ENCODE peak calls at places on chromosomes 2 and 18, in four cellular contexts. Y is fibroblast of lung, B is tibial nerve, R is astrocyte of the spinal cord. M is an unnamed sample.

GRCh38 chr2:8154936-8155335 is 526.9 kb upstream of the ID2 start:
- DNase-seq in Y (peak; percentile 74), B (no peak), R (peak; percentile 26), M (no peak)

GRCh38 chr2:195590866-195591215 is 66.2 kb upstream of the SLC39A10 start:
- DNase-seq in Y (no peak), B (no peak), R (no peak), M (no peak)

GRCh38 chr2:6580982-6581381 is 284.7 kb downstream of the CMPK2 start:
- DNase-seq in Y (peak; percentile 67), B (no peak), R (peak; percentile 56), M (peak; percentile 19)

GRCh38 chr2:80326214-80326613 is 21.7 kb upstream of the LRRTM1 start:
- DNase-seq in Y (peak; percentile 27), B (no peak), R (peak; percentile 8), M (peak; percentile 25)

GRCh38 chr18:41444943-41445342 is 510.1 kb upstream of the PIK3C3 start:
- DNase-seq in Y (peak; percentile 37), B (no peak), R (no peak), M (no peak)

GRCh38 chr18:76499596-76500340 is 4.7 kb upstream of the ZNF516 start:
- DNase-seq in Y (no peak), B (no peak), R (no peak), M (no peak)

GRCh38 chr2:31688282-31688681 is 107.5 kb upstream of the SRD5A2 start:
- DNase-seq in Y (no peak), B (no peak), R (no peak), M (no peak)

GRCh38 chr2:23321767-23322166 is 63.2 kb upstream of the KLHL29 start:
- DNase-seq in Y (no peak), B (no peak), R (no peak), M (no peak)

GRCh38 chr18:9337875-9338274 is 3.3 kb downstream of the TWSG1 start:
- DNase-seq in Y (peak; percentile 70), B (no peak), R (peak; percentile 48), M (no peak)

GRCh38 chr18:65606551-65607130 is 144.2 kb upstream of the CDH7 start:
- DNase-seq in Y (no peak), B (no peak), R (no peak), M (no peak)

GRCh38 chr2:219496781-219497494 is 1.8 kb upstream of the GMPPA start:
- DNase-seq in Y (peak; percentile 44), B (no peak), R (peak; percentile 13), M (no peak)

GRCh38 chr2:128232965-128233789 is 85.5 kb downstream of the HS6ST1 start:
- DNase-seq in Y (peak; percentile 67), B (peak; percentile 73), R (peak; percentile 73), M (peak; percentile 75)

GRCh38 chr2:30601375-30601774 is 154.3 kb downstream of the LCLAT1 start:
- DNase-seq in Y (peak; percentile 57), B (no peak), R (no peak), M (no peak)

GRCh38 chr2:105643405-105644173 is 101.1 kb upstream of the NCK2 start:
- DNase-seq in Y (no peak), B (no peak), R (no peak), M (no peak)

GRCh38 chr2:22842209-22842608 is 542.8 kb upstream of the KLHL29 start:
- DNase-seq in Y (no peak), B (no peak), R (no peak), M (no peak)

GRCh38 chr2:20219763-20220380 is 5.1 kb downstream of the SDC1 start:
- DNase-seq in Y (no peak), B (no peak), R (no peak), M (no peak)

GRCh38 chr2:85709385-85709784 is 15.2 kb downstream of the GNLY start:
- DNase-seq in Y (no peak), B (no peak), R (no peak), M (peak; percentile 65)

GRCh38 chr2:198314559-198315153 is 510.3 kb downstream of the PLCL1 start:
- DNase-seq in Y (peak; percentile 53), B (no peak), R (peak; percentile 69), M (peak; percentile 61)

GRCh38 chr2:222568866-222569265 is 87.0 kb downstream of the FARSB start:
- DNase-seq in Y (peak; percentile 81), B (peak; percentile 28), R (peak; percentile 82), M (peak; percentile 44)

GRCh38 chr2:20576598-20577115 is 74.2 kb downstream of the HS1BP3 start:
- DNase-seq in Y (no peak), B (no peak), R (no peak), M (peak; percentile 76)

GRCh38 chr2:14137643-14138042 is 494.9 kb upstream of the LRATD1 start:
- DNase-seq in Y (no peak), B (no peak), R (no peak), M (no peak)

GRCh38 chr2:72603481-72603880 is 222.4 kb downstream of the EXOC6B start:
- DNase-seq in Y (peak; percentile 57), B (no peak), R (peak; percentile 44), M (no peak)

GRCh38 chr18:26656944-26657536 is 108.7 kb upstream of the KCTD1 start:
- DNase-seq in Y (peak; percentile 71), B (peak; percentile 42), R (peak; percentile 71), M (peak; percentile 51)

GRCh38 chr2:158723921-158724802 is 71.0 kb upstream of the DAPL1 start:
- DNase-seq in Y (no peak), B (no peak), R (no peak), M (peak; percentile 7)
- TF ChIP-seq CTCF in Y (no peak), B (peak; percentile 7), R (peak; percentile 23), M (peak; percentile 32)

GRCh38 chr2:173943139-173943538 is 22.0 kb downstream of the SP3 start:
- DNase-seq in Y (peak; percentile 49), B (no peak), R (no peak), M (no peak)

GRCh38 chr2:173943738-173944137 is 21.4 kb downstream of the SP3 start:
- DNase-seq in Y (no peak), B (no peak), R (no peak), M (no peak)

GRCh38 chr2:173948198-173948597 is 17.0 kb downstream of the SP3 start:
- DNase-seq in Y (peak; percentile 21), B (no peak), R (no peak), M (no peak)

GRCh38 chr2:173948827-173949226 is 16.3 kb downstream of the SP3 start:
- DNase-seq in Y (no peak), B (no peak), R (no peak), M (no peak)

GRCh38 chr2:173947131-173947530 is 18.0 kb downstream of the SP3 start:
- DNase-seq in Y (peak; percentile 73), B (no peak), R (no peak), M (no peak)
- H3K4me3 ChIP-seq in Y (no peak overlapping the region), B (no peak overlapping the region), R (no peak overlapping the region), M (no peak overlapping the region)

GRCh38 chr2:67322361-67323001 is 74.7 kb upstream of the ETAA1 start:
- DNase-seq in Y (peak; percentile 58), B (no peak), R (peak; percentile 64), M (peak; percentile 61)
- TF ChIP-seq CTCF in Y (peak; percentile 49), B (no peak), R (peak; percentile 67), M (peak; percentile 58)

GRCh38 chr18:57807336-57808117 is 4.4 kb upstream of the ATP8B1 start:
- DNase-seq in Y (peak; percentile 89), B (no peak), R (peak; percentile 81), M (peak; percentile 14)
- H3K4me3 ChIP-seq in Y (peak overlapping the region; percentile 29), B (no peak overlapping the region), R (no peak overlapping the region), M (no peak overlapping the region)

GRCh38 chr18:11728247-11728646 is 39.2 kb downstream of the GNAL start:
- DNase-seq in Y (peak; percentile 13), B (no peak), R (peak; percentile 15), M (peak; percentile 19)
- TF ChIP-seq CTCF in Y (no peak), B (no peak), R (peak; percentile 38), M (no peak)

DNA sequence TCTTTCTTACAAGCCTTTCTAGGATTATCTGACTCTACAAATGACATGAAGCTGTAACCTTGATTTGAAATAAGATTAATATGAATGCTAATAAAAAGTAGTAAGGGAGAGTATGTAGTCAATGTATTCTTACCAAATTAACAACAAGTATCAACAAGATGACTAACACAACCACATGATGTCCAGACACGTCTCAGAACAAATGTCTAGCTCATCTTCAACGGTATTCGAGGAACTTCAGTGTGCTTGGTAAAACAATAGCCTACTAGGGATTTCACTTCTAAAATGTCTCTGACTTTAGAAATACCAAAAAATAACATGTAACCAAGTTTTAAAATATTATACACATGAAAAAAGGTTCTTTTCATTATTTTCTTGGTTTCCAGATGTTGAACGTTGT is 3.4 kb downstream of the HDLBP start:
- DNase-seq in Y (peak; percentile 61), B (no peak), R (peak; percentile 47), M (peak; percentile 83)
- H3K4me3 ChIP-seq in Y (no peak overlapping the region), B (no peak overlapping the region), R (no peak overlapping the region), M (no peak overlapping the region)

GRCh38 chr2:164847291-164847690 is 5.7 kb upstream of the COBLL1 start:
- DNase-seq in Y (no peak), B (no peak), R (no peak), M (no peak)

GRCh38 chr2:164847966-164848365 is 6.3 kb upstream of the COBLL1 start:
- DNase-seq in Y (peak; percentile 12), B (no peak), R (no peak), M (peak; percentile 87)

GRCh38 chr2:164849506-164849905 is 7.9 kb upstream of the COBLL1 start:
- DNase-seq in Y (no peak), B (no peak), R (no peak), M (no peak)

GRCh38 chr2:164852086-164852485 is 10.5 kb upstream of the COBLL1 start:
- DNase-seq in Y (no peak), B (no peak), R (no peak), M (no peak)

DNA sequence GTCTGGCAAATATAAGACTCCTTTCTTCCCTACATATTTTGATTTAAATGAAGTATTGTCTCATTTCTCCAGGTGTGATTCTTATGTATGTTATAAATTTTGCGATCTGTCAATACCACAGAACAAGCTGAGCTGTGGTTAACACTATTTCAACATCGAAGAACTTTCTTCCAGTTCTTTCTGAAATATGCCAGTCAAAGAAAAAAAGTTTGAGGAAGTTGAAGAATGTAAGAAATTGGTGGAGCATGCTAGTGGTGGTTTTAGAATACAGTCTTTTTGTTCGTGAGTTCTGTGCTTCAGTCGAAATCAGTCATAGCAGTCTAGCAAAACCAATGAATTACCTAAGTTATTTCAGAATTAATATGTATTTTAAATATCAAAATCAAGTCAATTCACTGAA is 8.6 kb upstream of the COBLL1 start:
- DNase-seq in Y (no peak), B (no peak), R (no peak), M (no peak)
- TF ChIP-seq CTCF in Y (no peak), B (no peak), R (no peak), M (no peak)

GRCh38 chr2:145541028-145541427 is 1021.1 kb upstream of the ZEB2 start:
- DNase-seq in Y (no peak), B (no peak), R (no peak), M (no peak)

GRCh38 chr2:145543155-145543554 is 1023.2 kb upstream of the ZEB2 start:
- DNase-seq in Y (no peak), B (no peak), R (no peak), M (no peak)

GRCh38 chr2:145543856-145544255 is 1023.9 kb upstream of the ZEB2 start:
- DNase-seq in Y (no peak), B (no peak), R (no peak), M (no peak)

GRCh38 chr2:145538661-145539319 is 1018.9 kb upstream of the ZEB2 start:
- DNase-seq in Y (no peak), B (no peak), R (no peak), M (peak; percentile 14)
- H3K4me3 ChIP-seq in Y (no peak overlapping the region), B (no peak overlapping the region), R (no peak overlapping the region), M (no peak overlapping the region)